ENCODE peak calls at places on chromosomes 13 and 19, in four cellular contexts. One of them, this sample, is unnamed.

GRCh38 chr13:73334459-73334858 is 275.7 kb downstream of the KLF5 start:
- DNase-seq in K562: no peak
- DNase-seq in HepG2: no peak
- DNase-seq in GM12878: no peak
- DNase-seq in this sample: no peak

GRCh38 chr13:34025746-34026145 is 207.8 kb downstream of the RFC3 start:
- DNase-seq in K562: no peak
- DNase-seq in HepG2: no peak
- DNase-seq in GM12878: no peak
- DNase-seq in this sample: no peak

GRCh38 chr19:1026189-1027019 is at the start of gene CNN2:
- DNase-seq in K562: peak
- DNase-seq in HepG2: peak
- DNase-seq in GM12878: no peak
- DNase-seq in this sample: peak

GRCh38 chr19:51327066-51327985 is 14.6 kb downstream of the VSIG10L start:
- DNase-seq in K562: peak
- DNase-seq in HepG2: peak
- DNase-seq in GM12878: no peak
- DNase-seq in this sample: peak

GRCh38 chr19:8240274-8241229 is 31.4 kb downstream of the CERS4 start:
- DNase-seq in K562: peak
- DNase-seq in HepG2: peak
- DNase-seq in GM12878: peak
- DNase-seq in this sample: peak

GRCh38 chr19:27833031-27833430 is 1379.9 kb downstream of the UQCRFS1 start:
- DNase-seq in K562: no peak
- DNase-seq in HepG2: no peak
- DNase-seq in GM12878: no peak
- DNase-seq in this sample: no peak

GRCh38 chr13:20553309-20553708 is 13.6 kb upstream of the IFT88 start:
- DNase-seq in K562: no peak
- DNase-seq in HepG2: peak
- DNase-seq in GM12878: no peak
- DNase-seq in this sample: no peak

GRCh38 chr13:40680659-40681323 is 14.3 kb upstream of the FOXO1 start:
- DNase-seq in K562: no peak
- DNase-seq in HepG2: no peak
- DNase-seq in GM12878: no peak
- DNase-seq in this sample: peak

GRCh38 chr13:61664821-61665705 is 249.4 kb upstream of the PCDH20 start:
- DNase-seq in K562: no peak
- DNase-seq in HepG2: peak
- DNase-seq in GM12878: no peak
- DNase-seq in this sample: no peak

GRCh38 chr19:9917322-9917721 is 19.0 kb downstream of the OLFM2 start:
- DNase-seq in K562: peak
- DNase-seq in HepG2: peak
- DNase-seq in GM12878: no peak
- DNase-seq in this sample: peak

GRCh38 chr19:47247308-47247990 is 8.9 kb upstream of the CCDC9 start:
- DNase-seq in K562: peak
- DNase-seq in HepG2: peak
- DNase-seq in GM12878: no peak
- DNase-seq in this sample: peak

GRCh38 chr19:39307233-39307821 is 11.1 kb downstream of the IFNL1 start:
- DNase-seq in K562: no peak
- DNase-seq in HepG2: no peak
- DNase-seq in GM12878: no peak
- DNase-seq in this sample: peak

GRCh38 chr19:46351241-46352041 is 4.6 kb downstream of the PPP5C start:
- DNase-seq in K562: no peak
- DNase-seq in HepG2: no peak
- DNase-seq in GM12878: no peak
- DNase-seq in this sample: no peak

GRCh38 chr13:32150794-32151193 is 119.2 kb downstream of the FRY start:
- DNase-seq in K562: no peak
- DNase-seq in HepG2: no peak
- DNase-seq in GM12878: no peak
- DNase-seq in this sample: no peak

GRCh38 chr13:71880753-71881541 is 13.9 kb upstream of the DACH1 start:
- DNase-seq in K562: no peak
- DNase-seq in HepG2: no peak
- DNase-seq in GM12878: no peak
- DNase-seq in this sample: no peak

DNA sequence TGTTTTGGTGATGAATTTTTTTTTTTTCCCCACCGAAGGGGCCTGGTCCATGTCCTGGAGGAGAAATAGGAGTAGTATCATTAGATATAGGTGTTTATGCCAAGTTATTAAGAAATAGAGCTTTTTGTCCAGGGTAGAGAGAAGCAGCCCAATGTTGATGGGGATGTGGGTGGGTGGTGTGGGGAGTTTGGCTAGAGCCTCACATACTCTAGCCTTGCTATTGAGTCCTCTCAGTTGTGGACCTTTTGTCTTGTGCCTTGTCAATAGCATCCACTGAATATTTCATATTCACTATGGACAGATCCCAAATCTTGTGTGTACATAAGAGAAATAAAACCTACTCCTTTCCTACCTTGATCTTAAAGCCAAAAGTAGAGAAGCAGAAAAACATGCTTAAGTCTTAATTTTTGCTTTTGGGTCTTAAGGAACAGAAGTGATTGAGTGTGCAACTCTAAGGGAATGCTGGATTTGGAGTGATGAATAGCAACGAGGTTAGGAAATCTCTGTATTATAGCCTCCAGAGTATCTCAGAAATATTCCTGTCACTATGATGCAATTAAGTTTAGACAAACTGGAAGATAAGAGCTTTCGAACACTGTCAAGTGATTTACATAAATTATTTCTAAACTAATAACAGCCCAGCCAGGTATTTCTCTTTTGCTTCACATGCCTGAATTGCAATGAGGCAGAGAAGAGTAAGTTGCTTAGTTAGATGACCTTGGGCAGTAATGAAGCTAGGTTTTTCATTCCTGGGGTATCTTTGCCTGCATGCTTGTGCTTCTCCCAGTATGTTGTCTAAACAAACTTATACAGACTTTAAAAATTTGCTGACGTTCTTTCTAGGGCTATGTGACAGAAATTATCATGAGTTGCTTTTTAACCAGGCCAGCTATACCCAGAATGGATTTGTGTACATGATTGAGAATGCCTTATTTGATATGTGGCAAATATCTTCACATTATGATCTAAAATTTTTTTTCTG is 134.3 kb downstream of the LMO7 start:
- DNase-seq in K562: no peak
- DNase-seq in HepG2: no peak
- DNase-seq in GM12878: no peak
- DNase-seq in this sample: no peak
- TF ChIP-seq SP1 in K562: no peak
- TF ChIP-seq SP1 in HepG2: no peak
- TF ChIP-seq SP1 in GM12878: no peak
- TF ChIP-seq SP1 in this sample: no peak

DNA sequence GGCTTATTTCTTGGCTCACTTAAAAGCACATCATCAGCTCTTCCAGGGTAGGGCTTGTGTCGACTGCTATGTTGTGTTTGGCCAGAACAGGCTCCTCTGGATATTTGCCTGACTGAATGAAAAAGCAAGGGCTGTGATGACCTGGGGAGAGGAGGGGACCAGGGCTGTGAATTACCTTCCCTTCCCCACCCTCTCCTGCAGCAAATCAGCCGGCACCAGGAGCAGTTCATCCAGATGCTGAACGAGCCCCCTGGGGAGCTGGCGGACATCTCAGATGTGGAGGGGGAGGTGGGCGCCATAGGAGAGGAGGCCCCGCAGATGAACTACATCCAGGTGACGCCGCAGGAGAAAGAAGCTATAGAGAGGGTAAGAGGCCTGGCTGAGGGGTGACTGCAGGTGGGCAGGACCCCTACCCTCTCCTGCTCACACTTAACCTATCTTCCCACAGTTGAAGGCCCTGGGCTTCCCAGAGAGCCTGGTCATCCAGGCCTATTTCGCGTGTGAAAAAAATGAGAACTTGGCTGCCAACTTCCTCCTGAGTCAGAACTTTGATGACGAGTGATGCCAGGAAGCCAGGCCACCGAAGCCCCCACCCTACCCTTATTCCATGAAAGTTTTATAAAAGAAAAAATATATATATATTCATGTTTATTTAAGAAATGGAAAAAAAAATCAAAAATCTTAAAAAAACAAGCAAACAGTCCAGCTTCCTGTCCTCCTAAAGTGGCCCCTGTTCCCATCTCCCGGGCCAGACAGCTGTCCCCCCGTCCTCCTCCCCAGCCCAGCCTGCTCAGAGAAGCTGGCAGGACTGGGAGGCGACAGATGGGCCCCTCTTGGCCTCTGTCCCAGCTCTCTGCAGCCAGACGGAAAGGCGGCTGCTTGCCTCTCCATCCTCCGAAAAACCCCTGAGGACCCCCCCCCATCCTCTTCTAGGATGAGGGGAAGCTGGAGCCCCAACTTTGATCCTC is 4.3 kb downstream of the GADD45GIP1 start:
- DNase-seq in K562: no peak
- DNase-seq in HepG2: no peak
- DNase-seq in GM12878: no peak
- DNase-seq in this sample: no peak
- TF ChIP-seq CREM in K562: no peak
- TF ChIP-seq CREM in HepG2: no peak
- TF ChIP-seq CREM in GM12878: no peak
- TF ChIP-seq CREM in this sample: no peak

GRCh38 chr13:102675115-102675514 is 19.7 kb downstream of the METTL21C start:
- DNase-seq in K562: no peak
- DNase-seq in HepG2: no peak
- DNase-seq in GM12878: no peak
- DNase-seq in this sample: no peak
- TF ChIP-seq SP1 in K562: no peak
- TF ChIP-seq SP1 in HepG2: no peak
- TF ChIP-seq SP1 in GM12878: no peak
- TF ChIP-seq SP1 in this sample: no peak

GRCh38 chr13:30319703-30320102 is 12.4 kb upstream of the KATNAL1 start:
- DNase-seq in K562: no peak
- DNase-seq in HepG2: no peak
- DNase-seq in GM12878: no peak
- DNase-seq in this sample: no peak
- TF ChIP-seq CREM in K562: no peak
- TF ChIP-seq CREM in HepG2: no peak
- TF ChIP-seq CREM in GM12878: no peak
- TF ChIP-seq CREM in this sample: no peak

DNA sequence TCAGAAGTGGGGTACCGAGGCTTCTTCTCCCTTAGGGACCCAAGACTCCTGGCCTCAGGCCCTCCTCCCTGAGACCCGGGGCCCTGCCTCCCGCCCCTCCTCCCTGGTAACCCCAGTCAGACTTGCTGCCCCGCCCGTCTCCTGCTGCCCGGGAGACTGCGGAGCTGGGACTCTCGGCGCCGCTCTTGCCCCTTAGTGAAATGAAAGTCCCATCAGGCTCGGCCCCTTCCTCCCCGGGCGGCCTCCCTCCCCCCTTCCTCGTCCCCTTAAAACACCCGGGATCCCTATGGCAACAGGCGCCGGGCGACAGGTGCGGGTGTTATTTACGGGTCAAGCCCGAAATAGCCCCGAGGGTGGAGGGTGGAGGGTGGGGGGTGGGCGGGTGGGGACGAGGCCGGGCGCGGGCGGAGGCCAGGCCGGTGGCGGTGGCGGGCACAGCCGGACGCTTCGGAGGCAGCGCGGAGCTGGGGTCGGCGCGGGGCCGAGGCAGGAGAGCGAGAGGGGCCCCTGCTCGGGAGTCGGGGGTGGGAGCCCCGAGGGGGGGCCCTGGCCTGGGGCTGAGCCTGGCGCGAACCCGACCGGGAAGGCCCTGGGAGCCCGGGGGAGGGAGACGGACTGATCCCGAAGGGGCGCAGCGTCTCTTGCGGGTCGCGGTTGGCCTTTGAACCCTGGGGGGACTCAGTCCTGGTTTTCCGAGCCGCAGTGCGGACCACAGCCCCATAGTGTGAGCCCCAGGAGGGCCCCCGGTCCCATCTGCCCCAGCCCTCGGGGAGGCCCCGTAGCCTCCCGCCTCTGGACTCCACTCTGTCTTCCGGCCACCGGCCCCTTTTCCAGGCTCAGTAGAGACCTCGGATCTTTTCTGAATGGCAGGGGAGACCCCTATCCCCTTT is at the start of gene CACNG6:
- DNase-seq in K562: no peak
- DNase-seq in HepG2: no peak
- DNase-seq in GM12878: no peak
- DNase-seq in this sample: peak
- TF ChIP-seq SP1 in K562: no peak
- TF ChIP-seq SP1 in HepG2: no peak
- TF ChIP-seq SP1 in GM12878: no peak
- TF ChIP-seq SP1 in this sample: peak

DNA sequence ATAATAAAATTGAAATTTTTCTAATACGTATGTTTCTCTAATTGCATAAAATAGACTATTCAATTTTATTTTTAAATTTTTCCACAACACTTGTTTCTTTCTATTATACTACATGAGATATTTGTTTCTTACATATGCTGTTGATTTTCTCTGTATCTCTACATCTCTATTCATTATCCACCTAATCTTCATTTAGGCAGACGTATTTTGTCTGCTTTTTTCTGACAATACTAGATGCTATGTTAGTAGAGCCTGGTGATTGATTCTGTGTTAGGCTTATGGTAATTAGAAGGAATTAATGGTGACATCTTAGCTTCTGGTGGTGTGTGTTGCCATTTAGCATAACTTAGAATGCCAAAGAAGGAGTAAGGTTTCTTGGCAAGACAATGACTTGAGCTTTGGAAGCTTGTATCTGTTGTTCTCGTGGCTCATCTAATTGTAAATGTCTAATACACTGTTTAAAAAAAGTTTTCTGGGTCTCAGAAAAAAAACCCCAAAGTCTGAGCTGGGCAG is 1610.7 kb upstream of the PCDH20 start:
- DNase-seq in K562: no peak
- DNase-seq in HepG2: no peak
- DNase-seq in GM12878: no peak
- DNase-seq in this sample: no peak
- TF ChIP-seq CREM in K562: no peak
- TF ChIP-seq CREM in HepG2: no peak
- TF ChIP-seq CREM in GM12878: no peak
- TF ChIP-seq CREM in this sample: no peak

GRCh38 chr19:38162094-38162493 is 61.9 kb downstream of the DPF1 start:
- DNase-seq in K562: no peak
- DNase-seq in HepG2: no peak
- DNase-seq in GM12878: no peak
- DNase-seq in this sample: no peak
- TF ChIP-seq SP1 in K562: no peak
- TF ChIP-seq SP1 in HepG2: no peak
- TF ChIP-seq SP1 in GM12878: no peak
- TF ChIP-seq SP1 in this sample: no peak